ENCODE peak calls at places on chromosomes 2 and 18, in nine cellular contexts. I is adrenal gland, N is fibroblast of mammary gland, L is stomach, S is heart left ventricle, T is A549, V is choroid plexus epithelial cell, H is cardiac muscle cell, F is left lung. J is an unnamed sample.

GRCh38 chr2:86238354-86238753 is 39.1 kb downstream of the MRPL35 start:
- DNase-seq in V (no peak), I (no peak), S (no peak), F (no peak), T (no peak), N (no peak), L (no peak), H (no peak), J (peak)

GRCh38 chr2:177172034-177172880 is 40.3 kb upstream of the HNRNPA3 start:
- DNase-seq in T (peak), H (no peak), N (peak), I (no peak), L (no peak), S (no peak), F (no peak), V (peak), J (no peak)

GRCh38 chr2:216665717-216666116 is 29.6 kb downstream of the IGFBP5 start:
- DNase-seq in N (no peak), S (no peak), L (peak), V (peak), H (peak), F (no peak), T (no peak), I (no peak), J (no peak)

GRCh38 chr18:41681138-41681881 is 273.7 kb upstream of the PIK3C3 start:
- DNase-seq in I (no peak), L (no peak), N (no peak), S (no peak), V (no peak), T (no peak), H (no peak), F (peak), J (no peak)

GRCh38 chr2:170966648-170967396 is 37.8 kb downstream of the GORASP2 start:
- DNase-seq in S (no peak), I (no peak), T (peak), H (peak), F (no peak), V (no peak), L (no peak), N (no peak), J (no peak)

GRCh38 chr2:24024018-24024417 is 14.1 kb downstream of the MFSD2B start:
- DNase-seq in T (peak), S (no peak), H (no peak), F (no peak), I (no peak), L (no peak), N (peak), V (peak), J (no peak)

GRCh38 chr2:184004289-184004944 is 593.9 kb upstream of the ZNF804A start:
- DNase-seq in S (no peak), F (no peak), L (no peak), I (no peak), T (no peak), H (peak), N (no peak), V (peak), J (peak)

GRCh38 chr18:45012286-45012685 is 331.6 kb downstream of the SETBP1 start:
- DNase-seq in V (no peak), H (no peak), S (no peak), F (no peak), L (no peak), N (peak), T (no peak), I (no peak), J (no peak)

GRCh38 chr2:30688956-30689401 is 118.3 kb downstream of the CAPN13 start:
- DNase-seq in S (peak), H (peak), L (no peak), I (peak), V (no peak), F (no peak), T (no peak), N (no peak), J (no peak)

GRCh38 chr2:48144777-48145176 is 238.5 kb upstream of the FBXO11 start:
- DNase-seq in V (peak), S (no peak), I (no peak), N (no peak), H (peak), T (no peak), L (no peak), F (no peak), J (peak)

GRCh38 chr18:49588971-49589370 is 27.1 kb downstream of the LIPG start:
- DNase-seq in F (no peak), N (no peak), T (no peak), H (no peak), V (no peak), I (no peak), L (no peak), S (no peak), J (no peak)

GRCh38 chr18:62524443-62525200 is 1.8 kb downstream of the ZCCHC2 start:
- DNase-seq in I (peak), L (peak), V (peak), N (peak), F (peak), S (peak), T (peak), H (peak), J (peak)

GRCh38 chr18:46226461-46226860 is 122.3 kb downstream of the HAUS1 start:
- DNase-seq in N (peak), S (no peak), F (no peak), T (no peak), V (peak), H (no peak), I (no peak), L (no peak), J (no peak)

GRCh38 chr2:159497256-159497655 is 119.1 kb downstream of the BAZ2B start:
- DNase-seq in I (no peak), N (peak), T (peak), S (peak), L (no peak), H (no peak), F (no peak), V (peak), J (peak)

GRCh38 chr2:33030326-33030725 is 83.6 kb downstream of the LTBP1 start:
- DNase-seq in H (no peak), S (no peak), T (no peak), I (no peak), L (no peak), F (no peak), N (no peak), V (no peak), J (no peak)
- TF ChIP-seq CTCF in H (no peak), S (no peak), T (no peak), I (no peak), L (no peak), F (no peak), N (no peak), V (no peak), J (no peak)

GRCh38 chr2:133240505-133241230 is 327.6 kb downstream of the NCKAP5 start:
- DNase-seq in I (no peak), L (no peak), V (peak), S (no peak), H (no peak), N (no peak), F (no peak), T (no peak), J (no peak)

GRCh38 chr2:133235959-133236358 is 332.3 kb downstream of the NCKAP5 start:
- DNase-seq in N (peak), L (no peak), T (no peak), S (no peak), F (no peak), V (no peak), H (no peak), I (no peak), J (no peak)

DNA sequence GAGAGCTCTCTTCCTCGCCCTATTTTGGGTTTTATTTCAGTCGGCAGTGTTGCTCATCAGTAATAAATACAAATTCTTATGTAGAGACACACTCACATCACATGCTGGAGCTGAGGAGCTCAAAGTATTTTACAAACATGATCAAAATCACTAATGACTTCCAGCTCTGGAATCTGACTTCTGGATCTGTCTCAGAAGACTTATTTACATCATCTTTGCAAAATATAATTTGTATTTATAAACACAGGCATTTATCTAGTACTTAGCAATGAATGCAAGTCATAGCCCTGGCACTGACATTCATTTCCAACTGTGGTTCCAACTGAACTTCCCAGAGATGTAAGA is 327.1 kb downstream of the NCKAP5 start:
- DNase-seq in S (no peak), H (no peak), T (no peak), L (no peak), N (peak), F (no peak), V (peak), I (no peak), J (no peak)
- H3K4me3 ChIP-seq in S (peak), H (no peak), T (no peak), L (no peak), N (no peak), F (no peak), V (peak), I (no peak), J (no peak)

GRCh38 chr2:18268400-18268799 is 292.1 kb downstream of the RDH14 start:
- DNase-seq in T (no peak), N (peak), L (no peak), I (no peak), F (no peak), H (no peak), S (no peak), V (peak), J (no peak)

GRCh38 chr2:18262601-18263000 is 297.9 kb downstream of the RDH14 start:
- DNase-seq in N (peak), L (no peak), V (peak), F (no peak), H (no peak), I (no peak), S (no peak), T (no peak), J (no peak)

GRCh38 chr2:18265614-18266013 is 294.8 kb downstream of the RDH14 start:
- DNase-seq in S (no peak), V (no peak), I (no peak), T (no peak), F (no peak), N (no peak), H (no peak), L (no peak), J (no peak)

GRCh38 chr2:18267501-18267900 is 293.0 kb downstream of the RDH14 start:
- DNase-seq in V (no peak), N (peak), L (no peak), T (no peak), F (no peak), I (no peak), S (no peak), H (no peak), J (no peak)

GRCh38 chr2:18266188-18266587 is 294.3 kb downstream of the RDH14 start:
- DNase-seq in V (no peak), L (no peak), I (no peak), H (no peak), F (no peak), N (no peak), S (no peak), T (peak), J (no peak)
- TF ChIP-seq CTCF in V (peak), L (no peak), I (no peak), H (peak), F (no peak), N (peak), S (no peak), T (no peak), J (peak)

GRCh38 chr2:240225116-240225515 is 84.7 kb upstream of the OTOS start:
- DNase-seq in H (no peak), V (no peak), L (peak), F (no peak), T (no peak), S (peak), N (no peak), I (no peak), J (no peak)
- H3K4me3 ChIP-seq in H (no peak), V (no peak), L (no peak), F (no peak), T (no peak), S (no peak), N (no peak), I (no peak), J (no peak)

DNA sequence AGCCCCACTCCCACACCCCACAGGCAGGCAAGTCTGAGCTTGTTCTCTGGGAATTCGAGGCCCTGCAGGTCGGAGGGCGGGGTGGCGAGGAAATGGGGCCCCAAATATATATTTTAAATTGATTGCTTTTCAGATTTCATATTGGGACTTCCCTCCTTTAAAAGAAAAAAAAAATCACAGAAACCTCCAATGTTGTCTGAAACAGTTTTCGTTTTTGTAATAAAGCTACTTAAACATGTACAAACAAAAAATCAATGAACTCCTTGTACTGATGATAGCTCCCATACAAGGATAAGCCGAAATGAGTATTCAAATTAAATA is 21.5 kb downstream of the THNSL2 start:
- DNase-seq in H (no peak), T (no peak), I (no peak), F (no peak), V (no peak), N (no peak), L (no peak), S (no peak), J (no peak)
- TF ChIP-seq CTCF in H (no peak), T (no peak), I (no peak), F (no peak), V (no peak), N (no peak), L (no peak), S (no peak), J (no peak)

DNA sequence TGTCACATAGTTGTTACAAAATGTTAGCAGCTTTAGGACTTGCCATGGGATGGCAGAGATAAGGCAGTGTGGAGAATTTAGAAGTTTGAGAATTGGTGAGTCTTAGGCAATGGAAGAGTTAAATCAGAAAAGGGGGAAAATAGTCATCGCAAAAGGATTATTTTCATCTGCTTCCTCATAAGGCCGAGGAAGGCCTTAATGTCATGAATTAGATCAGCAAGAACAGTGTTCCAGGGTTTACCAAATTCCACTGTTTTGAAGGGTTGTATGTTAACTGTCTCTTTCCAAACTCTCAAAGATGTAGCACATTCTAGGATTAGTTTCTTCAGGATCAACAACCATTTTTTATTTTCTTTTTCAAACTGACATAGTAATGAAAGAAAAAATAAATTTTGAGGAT is 23.9 kb downstream of the ZEB2 start:
- DNase-seq in I (no peak), F (no peak), H (no peak), N (no peak), T (no peak), V (no peak), S (no peak), L (no peak), J (no peak)
- H3K4me3 ChIP-seq in I (no peak), F (no peak), H (no peak), N (no peak), T (no peak), V (no peak), S (no peak), L (no peak), J (no peak)

DNA sequence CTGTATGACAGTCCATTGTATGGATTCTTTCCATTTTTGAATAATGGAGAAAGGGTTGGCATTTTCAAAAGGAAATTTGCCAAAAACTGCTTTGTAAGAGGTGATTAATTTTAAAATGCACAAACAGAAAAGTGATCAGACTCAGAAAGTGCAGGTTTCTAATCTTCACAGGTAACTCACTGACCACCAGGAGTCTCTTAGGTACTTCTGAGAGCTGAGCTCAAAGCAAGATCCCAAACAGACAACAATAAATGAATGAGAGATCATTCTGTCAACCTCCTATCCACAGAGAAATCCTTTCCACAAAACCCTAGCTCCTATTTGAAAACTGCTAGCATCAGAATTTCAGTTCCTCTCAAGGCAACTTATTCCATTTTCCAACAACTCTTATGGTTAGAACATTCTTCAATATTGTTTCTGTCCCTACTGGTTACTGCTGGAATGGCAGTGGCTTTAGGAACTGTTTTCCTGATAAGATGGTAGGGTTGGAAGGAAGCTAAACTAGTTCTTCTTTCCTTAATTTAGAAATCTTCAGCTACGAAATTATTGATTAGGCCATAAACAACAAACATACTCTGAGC is 20.6 kb upstream of the HAAO start:
- DNase-seq in I (no peak), S (no peak), H (no peak), T (peak), N (peak), V (peak), L (no peak), F (no peak), J (no peak)
- TF ChIP-seq CTCF in I (peak), S (peak), H (peak), T (peak), N (peak), V (peak), L (peak), F (peak), J (no peak)

DNA sequence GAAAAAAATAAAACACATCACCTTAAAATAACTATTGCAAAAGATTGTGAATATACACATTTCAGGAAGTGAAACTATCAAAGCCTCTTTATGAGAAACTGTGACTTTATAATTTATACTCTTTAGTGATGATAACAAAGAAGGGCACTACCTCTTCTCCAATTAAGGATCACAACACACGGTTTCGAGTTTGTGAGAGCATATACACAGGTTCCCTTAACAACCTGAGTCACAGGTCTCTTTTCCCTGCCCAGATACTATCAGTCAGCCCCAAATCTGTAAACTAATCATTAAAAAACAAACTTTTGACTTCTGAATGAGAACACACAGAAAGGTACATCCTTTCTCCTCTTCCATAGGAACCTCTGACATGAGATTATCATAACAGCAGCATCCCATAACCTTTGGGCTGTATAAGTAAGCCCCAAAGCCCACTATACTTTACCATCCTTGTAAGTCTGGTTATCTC is 44.9 kb downstream of the PTPN2 start:
- DNase-seq in H (no peak), L (no peak), V (no peak), F (no peak), T (no peak), N (no peak), I (no peak), S (no peak), J (peak)
- H3K4me3 ChIP-seq in H (no peak), L (no peak), V (no peak), F (no peak), T (no peak), N (no peak), I (no peak), S (no peak), J (peak)

GRCh38 chr2:205047273-205047839 is 502.1 kb downstream of the PARD3B start:
- DNase-seq in V (no peak), I (no peak), H (no peak), T (no peak), F (no peak), N (no peak), L (no peak), S (no peak), J (no peak)

GRCh38 chr2:205054789-205055188 is 509.5 kb downstream of the PARD3B start:
- DNase-seq in L (no peak), N (no peak), H (no peak), F (no peak), S (no peak), T (no peak), V (no peak), I (no peak), J (no peak)

GRCh38 chr2:205052781-205053180 is 507.5 kb downstream of the PARD3B start:
- DNase-seq in N (no peak), I (no peak), S (no peak), L (no peak), H (no peak), F (no peak), T (no peak), V (no peak), J (no peak)

GRCh38 chr2:205053827-205054410 is 508.6 kb downstream of the PARD3B start:
- DNase-seq in N (no peak), H (peak), L (no peak), I (no peak), V (peak), S (no peak), F (no peak), T (no peak), J (no peak)

DNA sequence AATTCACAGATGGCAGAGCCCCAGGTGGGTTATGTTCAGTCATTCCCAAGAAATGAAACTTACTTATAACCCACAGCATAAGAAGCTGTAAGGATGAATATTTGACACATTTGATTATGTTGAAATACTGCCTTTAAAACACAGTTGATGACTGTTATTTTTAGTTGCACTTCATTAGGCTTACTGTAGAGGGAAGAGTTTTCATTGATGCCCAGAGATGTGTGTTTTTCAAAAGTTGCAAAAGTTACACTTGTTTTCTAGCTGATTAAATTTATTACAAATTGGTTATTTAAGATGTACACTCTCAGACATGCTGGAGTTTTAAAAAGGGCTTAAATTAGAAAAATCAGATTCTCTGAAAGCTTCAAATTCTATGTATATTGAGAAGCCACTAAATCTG is 506.1 kb downstream of the PARD3B start:
- DNase-seq in N (peak), L (no peak), S (no peak), H (no peak), T (peak), F (no peak), I (no peak), V (peak), J (no peak)
- TF ChIP-seq CTCF in N (peak), L (no peak), S (no peak), H (peak), T (no peak), F (no peak), I (no peak), V (peak), J (no peak)